ENCODE peak calls at places on chromosomes 5 and 9, in six cellular contexts. J is kidney glomerular epithelial cell, E is erythroblast, C is astrocyte, K is NCI-H1092, Q is left colon. N is an unnamed sample.

GRCh38 chr5:56148453-56148971 is 84.6 kb downstream of the ANKRD55 start:
- DNase-seq in J (no peak), E (no peak), C (no peak), K (peak; percentile 7), Q (no peak), N (no peak)

GRCh38 chr5:115271295-115272060 is 8.8 kb upstream of the PGGT1B start:
- DNase-seq in J (no peak), E (no peak), C (no peak), K (no peak), Q (no peak), N (no peak)

GRCh38 chr9:133679466-133680051 is 43.4 kb downstream of the DBH start:
- DNase-seq in J (no peak), E (no peak), C (no peak), K (no peak), Q (no peak), N (no peak)

GRCh38 chr5:78899922-78900362 is 85.2 kb downstream of the ARSB start:
- DNase-seq in J (peak; percentile 79), E (peak; percentile 62), C (peak; percentile 35), K (no peak), Q (peak; percentile 67), N (peak; percentile 74)

GRCh38 chr9:4666042-4666699 is at the start of gene SPATA6L:
- DNase-seq in J (peak; percentile 44), E (peak; percentile 67), C (peak; percentile 33), K (peak; percentile 60), Q (peak; percentile 81), N (no peak)

GRCh38 chr5:109318455-109319108 is 91.2 kb downstream of the PJA2 start:
- DNase-seq in J (no peak), E (no peak), C (no peak), K (no peak), Q (no peak), N (no peak)

GRCh38 chr5:150783422-150783928 is 4.9 kb downstream of the SMIM3 start:
- DNase-seq in J (peak; percentile 47), E (no peak), C (peak; percentile 98), K (no peak), Q (peak; percentile 68), N (no peak)

GRCh38 chr9:133146746-133147411 is 16.8 kb downstream of the GBGT1 start:
- DNase-seq in J (no peak), E (no peak), C (no peak), K (no peak), Q (no peak), N (no peak)

GRCh38 chr5:85646036-85646435 is 971.7 kb upstream of the COX7C start:
- DNase-seq in J (no peak), E (no peak), C (no peak), K (no peak), Q (no peak), N (no peak)

GRCh38 chr9:115921301-115921700 is 232.3 kb upstream of the PAPPA start:
- DNase-seq in J (no peak), E (no peak), C (peak; percentile 68), K (no peak), Q (no peak), N (no peak)

GRCh38 chr5:61275841-61276240 is 56.2 kb upstream of the ZSWIM6 start:
- DNase-seq in J (no peak), E (no peak), C (peak; percentile 52), K (no peak), Q (peak; percentile 35), N (peak; percentile 9)

GRCh38 chr5:55577353-55578060 is 42.7 kb upstream of the PLPP1 start:
- DNase-seq in J (no peak), E (no peak), C (peak; percentile 86), K (no peak), Q (no peak), N (no peak)

GRCh38 chr9:98714833-98715232 is 6.1 kb upstream of the GABBR2 start:
- DNase-seq in J (no peak), E (no peak), C (no peak), K (no peak), Q (no peak), N (no peak)

GRCh38 chr9:127520941-127521918 is 69.9 kb downstream of the LRSAM1 start:
- DNase-seq in J (peak; percentile 74), E (no peak), C (peak; percentile 86), K (no peak), Q (no peak), N (no peak)

GRCh38 chr5:136639616-136640015 is 274.3 kb upstream of the TRPC7 start:
- DNase-seq in J (no peak), E (no peak), C (no peak), K (no peak), Q (no peak), N (no peak)

GRCh38 chr5:56298329-56298962 is 65.3 kb upstream of the ANKRD55 start:
- DNase-seq in J (no peak), E (no peak), C (no peak), K (no peak), Q (no peak), N (no peak)

GRCh38 chr9:113355197-113355596 is 5.9 kb downstream of the BSPRY start:
- DNase-seq in J (no peak), E (peak; percentile 68), C (no peak), K (no peak), Q (no peak), N (no peak)

GRCh38 chr5:80083115-80083890 is 48.2 kb downstream of the THBS4 start:
- DNase-seq in J (peak; percentile 78), E (peak; percentile 60), C (peak; percentile 68), K (peak; percentile 46), Q (no peak), N (peak; percentile 63)

GRCh38 chr9:116549061-116549664 is 137.9 kb upstream of the TRIM32 start:
- DNase-seq in J (peak; percentile 75), E (no peak), C (peak; percentile 90), K (no peak), Q (peak; percentile 23), N (peak; percentile 37)

GRCh38 chr5:178483620-178484019 is 106.6 kb downstream of the COL23A1 start:
- DNase-seq in J (no peak), E (no peak), C (no peak), K (no peak), Q (peak; percentile 21), N (no peak)

GRCh38 chr5:151733727-151734408 is 24.6 kb downstream of the ATOX1 start:
- DNase-seq in J (no peak), E (no peak), C (peak; percentile 87), K (no peak), Q (no peak), N (no peak)

GRCh38 chr9:19074836-19075235 is 25.6 kb downstream of the RRAGA start:
- DNase-seq in J (peak; percentile 58), E (no peak), C (peak; percentile 1), K (no peak), Q (no peak), N (no peak)

GRCh38 chr9:101486693-101487442 is 46.8 kb upstream of the RNF20 start:
- DNase-seq in J (peak; percentile 81), E (peak; percentile 63), C (peak; percentile 43), K (peak; percentile 81), Q (peak; percentile 78), N (peak; percentile 46)